ENCODE peak calls at places on chromosomes 13 and 19, in five cellular contexts. J is H1, Y is GM12878, P is HCT116, O is HepG2. G is an unnamed sample.

GRCh38 chr19:2186071-2186846 is 22.5 kb downstream of the DOT1L start:
- DNase-seq in J (no peak), Y (no peak), P (no peak), O (no peak), G (no peak)

GRCh38 chr19:1811942-1812425 is at the start of gene ATP8B3:
- DNase-seq in J (no peak), Y (no peak), P (no peak), O (no peak), G (peak; percentile 98)

GRCh38 chr13:65454403-65454802 is 1775.7 kb downstream of the PCDH9 start:
- DNase-seq in J (no peak), Y (no peak), P (no peak), O (no peak), G (no peak)

GRCh38 chr13:95091755-95092154 is 209.5 kb downstream of the ABCC4 start:
- DNase-seq in J (no peak), Y (no peak), P (no peak), O (no peak), G (no peak)

GRCh38 chr13:76822691-76823267 is 63.4 kb downstream of the KCTD12 start:
- DNase-seq in J (no peak), Y (no peak), P (no peak), O (no peak), G (no peak)

GRCh38 chr19:9205506-9206113 is 13.8 kb downstream of the OR7D4 start:
- DNase-seq in J (peak; percentile 34), Y (no peak), P (peak; percentile 34), O (peak; percentile 33), G (peak; percentile 53)

GRCh38 chr13:91813255-91813654 is 414.8 kb downstream of the GPC5 start:
- DNase-seq in J (no peak), Y (no peak), P (no peak), O (no peak), G (no peak)

GRCh38 chr19:2982983-2983350 is 5.6 kb downstream of the TLE6 start:
- DNase-seq in J (no peak), Y (no peak), P (no peak), O (no peak), G (no peak)

GRCh38 chr13:91153372-91153771 is 194.1 kb upstream of the MIR17HG start:
- DNase-seq in J (no peak), Y (no peak), P (no peak), O (no peak), G (no peak)

GRCh38 chr13:87622921-87623320 is 48.2 kb upstream of the SLITRK5 start:
- DNase-seq in J (no peak), Y (no peak), P (no peak), O (no peak), G (no peak)

GRCh38 chr13:109100705-109101104 is 471.3 kb downstream of the MYO16 start:
- DNase-seq in J (no peak), Y (no peak), P (no peak), O (no peak), G (no peak)

GRCh38 chr19:49891393-49891792 is 5.3 kb downstream of the IL4I1 start:
- DNase-seq in J (no peak), Y (no peak), P (no peak), O (no peak), G (no peak)

GRCh38 chr19:679418-680286 is 3.5 kb downstream of the FSTL3 start:
- DNase-seq in J (no peak), Y (no peak), P (no peak), O (no peak), G (peak; percentile 66)

GRCh38 chr13:87677043-87677333 is 5.8 kb downstream of the SLITRK5 start:
- DNase-seq in J (no peak), Y (no peak), P (no peak), O (no peak), G (no peak)

GRCh38 chr19:571127-571974 is 1.0 kb upstream of the BSG start:
- DNase-seq in J (no peak), Y (peak; percentile 25), P (no peak), O (peak; percentile 61), G (peak; percentile 55)

GRCh38 chr19:1171755-1172352 is 2.2 kb downstream of the SBNO2 start:
- DNase-seq in J (no peak), Y (no peak), P (no peak), O (no peak), G (no peak)

GRCh38 chr13:95354680-95355487 is 53.6 kb upstream of the ABCC4 start:
- DNase-seq in J (no peak), Y (no peak), P (no peak), O (peak; percentile 8), G (no peak)

GRCh38 chr13:30908416-30908980 is 2.4 kb downstream of the MEDAG start:
- DNase-seq in J (no peak), Y (no peak), P (no peak), O (no peak), G (no peak)

GRCh38 chr13:30463820-30464495 is 1.8 kb downstream of the HMGB1 start:
- DNase-seq in J (no peak), Y (no peak), P (no peak), O (peak; percentile 70), G (peak; percentile 7)

GRCh38 chr19:33905937-33906577 is 109.4 kb downstream of the KCTD15 start:
- DNase-seq in J (no peak), Y (no peak), P (no peak), O (no peak), G (peak; percentile 66)

GRCh38 chr19:33216198-33216830 is 9.3 kb downstream of the SLC7A10 start:
- DNase-seq in J (no peak), Y (no peak), P (no peak), O (no peak), G (no peak)

GRCh38 chr13:75481176-75482069 is 546 bp downstream of the TBC1D4 start:
- DNase-seq in J (no peak), Y (no peak), P (no peak), O (no peak), G (peak; percentile 12)

GRCh38 chr19:46639356-46640061 is 3.5 kb upstream of the GNG8 start:
- DNase-seq in J (no peak), Y (no peak), P (no peak), O (no peak), G (peak; percentile 61)

GRCh38 chr13:30466841-30467252 is 1.1 kb upstream of the HMGB1 start:
- DNase-seq in J (no peak), Y (no peak), P (no peak), O (no peak), G (no peak)

GRCh38 chr13:63005625-63006024 is 1590.0 kb upstream of the PCDH20 start:
- DNase-seq in J (no peak), Y (no peak), P (no peak), O (no peak), G (no peak)

GRCh38 chr13:97448503-97449251 is 14.7 kb downstream of the RAP2A start:
- DNase-seq in J (no peak), Y (peak; percentile 45), P (no peak), O (no peak), G (no peak)

GRCh38 chr19:7004313-7004931 is 16.8 kb downstream of the MBD3L2B start:
- DNase-seq in J (no peak), Y (no peak), P (peak; percentile 34), O (peak; percentile 49), G (peak; percentile 23)

GRCh38 chr13:51776179-51776578 is 27.8 kb downstream of the DHRS12 start:
- DNase-seq in J (no peak), Y (no peak), P (no peak), O (no peak), G (no peak)

GRCh38 chr19:2195361-2195760 is 31.6 kb downstream of the DOT1L start:
- DNase-seq in J (no peak), Y (no peak), P (no peak), O (no peak), G (no peak)

GRCh38 chr13:75468098-75468497 is 13.9 kb downstream of the TBC1D4 start:
- DNase-seq in J (no peak), Y (no peak), P (no peak), O (no peak), G (no peak)

GRCh38 chr13:52085416-52085815 is 43.5 kb downstream of the NEK5 start:
- DNase-seq in J (no peak), Y (no peak), P (no peak), O (no peak), G (no peak)

GRCh38 chr19:3178377-3178972 is at the start of gene S1PR4:
- DNase-seq in J (no peak), Y (no peak), P (no peak), O (no peak), G (no peak)

DNA sequence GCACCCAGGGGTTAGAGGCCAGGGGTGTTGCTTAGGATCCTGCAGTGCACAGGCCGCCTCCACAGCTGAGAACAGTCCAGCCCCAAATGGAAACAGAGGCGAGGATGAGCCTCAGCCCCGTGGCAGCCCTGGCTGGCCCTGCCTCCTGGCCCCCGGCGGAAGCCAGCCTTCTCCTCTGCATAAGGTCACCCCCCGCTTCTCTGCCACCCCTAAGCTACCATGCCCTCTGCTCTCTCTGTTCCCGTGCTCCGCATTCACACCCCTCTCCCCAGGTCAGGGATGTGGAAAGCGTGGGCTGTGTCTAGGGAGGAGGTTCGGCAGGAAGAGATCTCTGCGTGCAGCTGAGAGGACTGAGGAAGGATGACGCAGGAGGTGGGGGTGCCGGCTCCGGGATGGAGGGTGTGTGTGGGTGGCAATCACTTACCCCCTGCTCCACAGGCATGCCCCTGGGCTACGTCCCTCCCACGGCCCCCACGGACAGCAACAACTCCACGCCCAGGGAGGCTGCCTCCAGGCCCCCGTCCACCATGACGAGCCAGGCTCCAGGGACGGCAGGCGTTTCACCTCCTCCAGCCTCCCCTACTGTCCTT is 6.0 kb downstream of the SSC5D start:
- DNase-seq in J (no peak), Y (no peak), P (no peak), O (no peak), G (peak; percentile 82)
- TF ChIP-seq POLR2AphosphoS5 in J (no peak), Y (no peak), P (no peak), O (no peak), G (no peak)

GRCh38 chr19:16360738-16361137 is 36.1 kb downstream of the KLF2 start:
- DNase-seq in J (no peak), Y (no peak), P (no peak), O (no peak), G (no peak)

GRCh38 chr19:16361926-16362325 is 37.3 kb downstream of the KLF2 start:
- DNase-seq in J (no peak), Y (no peak), P (no peak), O (no peak), G (no peak)

GRCh38 chr19:16359964-16360363 is 35.3 kb downstream of the KLF2 start:
- DNase-seq in J (no peak), Y (no peak), P (no peak), O (no peak), G (no peak)

GRCh38 chr19:16363133-16363851 is 38.7 kb downstream of the KLF2 start:
- DNase-seq in J (no peak), Y (no peak), P (no peak), O (no peak), G (no peak)

DNA sequence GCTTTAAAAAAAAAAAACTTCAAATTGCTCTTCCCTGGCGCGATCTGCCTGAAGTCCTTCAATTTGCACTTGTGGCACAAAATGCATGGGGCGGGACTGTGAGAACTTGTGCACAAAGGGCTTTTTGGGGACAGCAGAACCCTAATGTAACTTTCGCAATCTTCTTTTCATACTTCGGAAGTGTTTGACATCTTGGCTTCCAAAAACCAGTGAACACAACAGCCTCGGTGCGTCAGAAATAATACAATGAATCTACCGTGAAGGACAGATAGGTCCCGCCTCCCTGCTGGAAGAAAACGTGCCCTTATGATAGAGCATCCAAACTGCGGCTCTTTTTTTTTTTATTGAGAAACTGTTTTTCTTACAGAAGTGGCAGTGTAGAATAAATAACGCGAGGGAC is 36.6 kb downstream of the KLF2 start:
- DNase-seq in J (no peak), Y (no peak), P (no peak), O (no peak), G (no peak)
- TF ChIP-seq CEBPB in J (no peak), Y (no peak), P (no peak), O (peak; percentile 16), G (peak; percentile 14)

GRCh38 chr19:35460608-35461007 is 12.6 kb downstream of the FFAR2 start:
- DNase-seq in J (no peak), Y (no peak), P (no peak), O (no peak), G (no peak)
- TF ChIP-seq POLR2AphosphoS5 in J (no peak), Y (no peak), P (no peak), O (no peak), G (no peak)

GRCh38 chr19:18424890-18425514 is 5.8 kb downstream of the SSBP4 start:
- DNase-seq in J (no peak), Y (no peak), P (no peak), O (no peak), G (no peak)
- TF ChIP-seq CEBPB in J (no peak), Y (no peak), P (no peak), O (no peak), G (no peak)

G was measured in K562.